ENCODE peak calls at places on chromosomes 7 and 10, in seven cellular contexts. P is GM23338, A is hepatocyte, Q is SK-N-SH, V is PC-3, N is neural progenitor cell, L is OCI-LY7. B is an unnamed sample.
A peak's percentile ranks its signal among the peaks of the same experiment; 100 is the strongest.

GRCh38 chr7:2717293-2717904 is 29.4 kb downstream of the AMZ1 start:
- DNase-seq in A (peak; percentile 86), P (no peak), Q (peak; percentile 90), V (no peak), L (peak; percentile 70), N (no peak), B (no peak)

GRCh38 chr10:103915794-103916193 is 2.2 kb downstream of the STN1 start:
- DNase-seq in N (no peak), Q (no peak), P (no peak), V (peak; percentile 22), L (no peak), A (no peak), B (no peak)

GRCh38 chr7:132750056-132750455 is 173.8 kb upstream of the PLXNA4 start:
- DNase-seq in N (no peak), Q (no peak), V (no peak), P (no peak), A (no peak), L (peak; percentile 47), B (no peak)

GRCh38 chr10:70475661-70476060 is 2.9 kb upstream of the PALD1 start:
- DNase-seq in Q (no peak), A (no peak), V (peak; percentile 97), L (no peak), P (no peak), N (no peak), B (no peak)

GRCh38 chr7:44150466-44150832 is 9.3 kb upstream of the MYL7 start:
- DNase-seq in Q (peak; percentile 17), P (no peak), L (peak; percentile 6), V (no peak), A (no peak), N (no peak), B (no peak)

GRCh38 chr7:147535619-147536200 is 1054.9 kb upstream of the C7orf33 start:
- DNase-seq in V (peak; percentile 47), P (no peak), N (no peak), L (no peak), Q (no peak), A (peak; percentile 13), B (peak; percentile 12)

GRCh38 chr7:94509264-94509878 is at the start of gene CASD1:
- DNase-seq in A (no peak), P (peak; percentile 72), N (no peak), Q (no peak), L (peak; percentile 74), V (peak; percentile 30), B (peak; percentile 10)

GRCh38 chr7:130189281-130189782 is 15.9 kb downstream of the TMEM209 start:
- DNase-seq in V (no peak), A (no peak), N (no peak), Q (no peak), L (no peak), P (no peak), B (peak; percentile 80)

GRCh38 chr10:79137826-79138225 is 69.1 kb downstream of the ZMIZ1 start:
- DNase-seq in V (no peak), P (no peak), A (no peak), Q (no peak), L (peak; percentile 85), N (no peak), B (peak; percentile 57)

GRCh38 chr7:84232653-84233052 is 38.1 kb upstream of the SEMA3A start:
- DNase-seq in N (peak; percentile 5), A (no peak), L (no peak), Q (no peak), V (peak; percentile 46), P (peak; percentile 52), B (peak; percentile 84)

GRCh38 chr10:89706011-89706410 is 4.6 kb downstream of the KIF20B start:
- DNase-seq in A (no peak), L (no peak), N (no peak), P (no peak), V (no peak), Q (no peak), B (peak; percentile 60)

GRCh38 chr7:131225619-131226101 is 102.0 kb upstream of the MKLN1 start:
- DNase-seq in V (no peak), N (no peak), L (no peak), A (peak; percentile 74), Q (no peak), P (no peak), B (peak; percentile 52)

GRCh38 chr7:158442260-158442659 is 145.4 kb downstream of the PTPRN2 start:
- DNase-seq in A (peak; percentile 35), P (peak; percentile 54), Q (no peak), L (peak; percentile 3), V (peak; percentile 56), N (peak; percentile 26), B (no peak)

GRCh38 chr7:39332142-39332541 is 234.1 kb upstream of the YAE1 start:
- DNase-seq in V (no peak), A (no peak), L (no peak), P (no peak), Q (no peak), N (peak; percentile 25), B (no peak)

GRCh38 chr10:117541909-117542705 is 439 bp upstream of the EMX2 start:
- DNase-seq in N (peak; percentile 96), V (no peak), Q (peak; percentile 84), A (peak; percentile 69), P (peak; percentile 95), L (no peak), B (peak; percentile 18)

GRCh38 chr10:98077223-98077622 is 46.8 kb upstream of the CRTAC1 start:
- DNase-seq in V (no peak), L (no peak), A (no peak), N (no peak), Q (no peak), P (no peak), B (no peak)

GRCh38 chr10:104809288-104810090 is 168.4 kb downstream of the SORCS3 start:
- DNase-seq in P (peak; percentile 68), Q (no peak), L (no peak), A (peak; percentile 26), V (peak; percentile 38), N (no peak), B (no peak)

GRCh38 chr7:75688200-75689136 is 50.3 kb downstream of the HIP1 start:
- DNase-seq in Q (peak; percentile 50), L (peak; percentile 90), A (no peak), V (no peak), N (no peak), P (no peak), B (no peak)

GRCh38 chr10:110859947-110860376 is 11.8 kb upstream of the PDCD4 start:
- DNase-seq in N (no peak), L (peak; percentile 43), P (no peak), Q (no peak), A (peak; percentile 64), V (no peak), B (peak; percentile 80)

GRCh38 chr7:25295404-25295803 is 67.1 kb upstream of the NPVF start:
- DNase-seq in P (no peak), N (no peak), Q (no peak), A (no peak), L (no peak), V (no peak), B (no peak)
- H2AFZ ChIP-seq in P (no peak overlapping the region), N (no peak overlapping the region), Q (no peak overlapping the region), A (no peak overlapping the region), L (no peak overlapping the region), V (no peak overlapping the region), B (no peak overlapping the region)

DNA sequence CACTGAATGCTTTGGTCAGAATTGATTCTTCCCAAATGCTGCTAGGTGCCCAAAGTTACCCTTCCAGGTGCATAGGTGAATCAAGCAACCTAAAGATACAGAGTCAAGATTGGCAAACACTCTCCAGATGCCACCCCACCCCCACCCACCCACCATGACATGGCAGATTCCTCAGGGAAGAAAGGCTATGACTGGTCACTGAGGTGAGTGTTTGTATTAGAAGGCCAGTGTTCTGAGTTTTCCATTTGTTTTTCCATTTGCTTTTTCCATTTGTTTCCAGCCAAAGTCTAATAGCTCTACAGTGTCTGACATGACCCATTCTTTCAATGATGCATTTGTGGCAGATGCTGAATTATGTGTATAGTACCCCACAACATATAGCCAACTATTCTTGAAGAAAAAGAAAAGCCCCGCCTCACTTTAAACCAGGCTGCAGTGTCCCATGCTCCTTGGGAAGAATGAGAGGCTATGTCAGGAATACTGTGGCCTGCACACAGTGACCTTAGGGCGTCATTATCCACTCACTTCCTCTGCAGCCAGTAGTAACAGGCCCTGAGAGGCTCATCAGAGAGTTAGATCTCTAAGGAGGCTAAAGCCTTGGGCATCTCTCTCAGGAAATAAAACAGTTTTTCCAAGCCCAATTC is 16.1 kb upstream of the HIBADH start:
- DNase-seq in Q (no peak), P (no peak), V (peak; percentile 28), N (no peak), A (no peak), L (no peak), B (peak; percentile 19)
- H3K79me2 ChIP-seq in Q (no peaks in the 10 kb centered on the region), P (no peaks in the 10 kb centered on the region), V (no peaks in the 10 kb centered on the region), N (no peaks in the 10 kb centered on the region), A (no peaks in the 10 kb centered on the region), L (no peaks in the 10 kb centered on the region), B (no peaks in the 10 kb centered on the region)

GRCh38 chr7:70883750-70884445 is 248.0 kb upstream of the GALNT17 start:
- DNase-seq in A (peak; percentile 60), N (no peak), Q (no peak), P (no peak), V (no peak), L (no peak), B (no peak)

GRCh38 chr7:70887186-70887585 is 244.8 kb upstream of the GALNT17 start:
- DNase-seq in V (no peak), A (no peak), Q (no peak), L (no peak), N (no peak), P (no peak), B (no peak)

GRCh38 chr7:70886547-70886946 is 245.4 kb upstream of the GALNT17 start:
- DNase-seq in L (no peak), V (no peak), A (no peak), P (peak; percentile 48), N (no peak), Q (no peak), B (no peak)

GRCh38 chr7:70884809-70885208 is 247.1 kb upstream of the GALNT17 start:
- DNase-seq in L (no peak), N (no peak), P (no peak), A (peak; percentile 20), Q (no peak), V (no peak), B (no peak)

GRCh38 chr7:70884446-70884764 is 247.5 kb upstream of the GALNT17 start:
- DNase-seq in P (peak; percentile 76), N (no peak), V (no peak), L (no peak), Q (no peak), A (no peak), B (no peak)
- H3K4me2 ChIP-seq in P (peak overlapping the region; percentile 1), N (peak overlapping the region; percentile 1), V (no peak overlapping the region), L (no peak overlapping the region), Q (no peak overlapping the region), A (peak overlapping the region; percentile 35), B (no peak overlapping the region)

GRCh38 chr10:2898509-2898860 is 168.9 kb upstream of the PFKP start:
- DNase-seq in N (no peak), V (no peak), P (no peak), L (no peak), Q (no peak), A (no peak), B (no peak)
- H2AFZ ChIP-seq in N (no peak overlapping the region), V (no peak overlapping the region), P (no peak overlapping the region), L (no peak overlapping the region), Q (no peak overlapping the region), A (no peak overlapping the region), B (no peak overlapping the region)

GRCh38 chr7:5596046-5596895 is 172.6 kb upstream of the TNRC18 start:
- DNase-seq in P (peak; percentile 55), Q (peak; percentile 90), L (peak; percentile 13), N (peak; percentile 51), A (peak; percentile 89), V (peak; percentile 87), B (peak; percentile 92)
- H3K79me2 ChIP-seq in P (peaks cover 75% of the 10 kb centered on the region), Q (peaks cover 89% of the 10 kb centered on the region), L (no peaks in the 10 kb centered on the region), N (peaks cover 82% of the 10 kb centered on the region), A (peaks cover 78% of the 10 kb centered on the region), V (peaks cover 83% of the 10 kb centered on the region), B (peaks cover 82% of the 10 kb centered on the region)

B was measured in fibroblast of lung.